ENCODE peak calls at places on chromosomes 6 and 20, in four cellular contexts. L, Y, X and M are unnamed samples. For H3K4me1, the result is how much of the 10 kb centered on the place peaks cover.

GRCh38 chr20:61806314-61806713 is 259.4 kb downstream of the TAF4 start:
- DNase-seq in X (no peak), Y (no peak), L (no peak), M (no peak)

GRCh38 chr20:23180451-23180921 is 94.4 kb upstream of the CD93 start:
- DNase-seq in Y (no peak), X (no peak), L (no peak), M (no peak)

GRCh38 chr6:8006208-8006607 is 58.0 kb downstream of the BLOC1S5 start:
- DNase-seq in X (peak), Y (no peak), L (no peak), M (no peak)

GRCh38 chr20:36180323-36180722 is 25.8 kb downstream of the EPB41L1 start:
- DNase-seq in Y (no peak), X (no peak), L (no peak), M (no peak)

GRCh38 chr20:17734374-17734773 is 34.6 kb downstream of the BANF2 start:
- DNase-seq in L (no peak), Y (no peak), X (no peak), M (no peak)

GRCh38 chr6:79946242-79946641 is 1.1 kb downstream of the ELOVL4 start:
- DNase-seq in X (peak), L (peak), Y (no peak), M (no peak)

GRCh38 chr20:36773123-36773547 is 428 bp downstream of the DSN1 start:
- DNase-seq in L (no peak), Y (no peak), X (no peak), M (no peak)

GRCh38 chr6:41780623-41781301 is at the start of gene PRICKLE4:
- DNase-seq in Y (peak), L (no peak), X (peak), M (peak)

GRCh38 chr6:33315753-33316602 is 1.6 kb downstream of the ZBTB22 start:
- DNase-seq in L (no peak), X (no peak), Y (no peak), M (no peak)

GRCh38 chr6:165611294-165611693 is 51.7 kb downstream of the PDE10A start:
- DNase-seq in X (no peak), L (no peak), Y (no peak), M (no peak)

GRCh38 chr20:8255945-8256632 is 124.0 kb downstream of the PLCB1 start:
- DNase-seq in L (no peak), X (no peak), Y (no peak), M (no peak)

GRCh38 chr6:141483561-141484061 is 649.1 kb upstream of the GJE1 start:
- DNase-seq in X (no peak), L (peak), Y (no peak), M (no peak)

GRCh38 chr6:136334853-136335252 is 45.2 kb upstream of the BCLAF1 start:
- DNase-seq in L (no peak), Y (no peak), X (no peak), M (no peak)

GRCh38 chr20:50191566-50192363 is 1.1 kb downstream of the CEBPB start:
- DNase-seq in L (peak), Y (peak), X (peak), M (peak)

GRCh38 chr6:39254999-39255535 is 25.8 kb upstream of the KCNK5 start:
- DNase-seq in Y (no peak), X (no peak), L (no peak), M (no peak)

GRCh38 chr6:86586195-86586594 is 351.1 kb upstream of the HTR1E start:
- DNase-seq in Y (no peak), L (no peak), X (no peak), M (no peak)

GRCh38 chr6:133129556-133129955 is 111.6 kb upstream of the EYA4 start:
- DNase-seq in X (no peak), Y (no peak), L (no peak), M (no peak)

GRCh38 chr6:11712760-11713159 is 65.8 kb downstream of the ADTRP start:
- DNase-seq in Y (no peak), L (no peak), X (no peak), M (peak)

GRCh38 chr6:43575105-43575771 is 600 bp downstream of the XPO5 start:
- DNase-seq in X (peak), L (no peak), Y (no peak), M (peak)

GRCh38 chr6:4969609-4970285 is 34.1 kb downstream of the RPP40 start:
- DNase-seq in L (no peak), X (no peak), Y (no peak), M (no peak)

GRCh38 chr20:12411246-12411940 is 493.7 kb downstream of the BTBD3 start:
- DNase-seq in L (no peak), X (no peak), Y (no peak), M (no peak)

GRCh38 chr6:43489277-43490072 is 12.1 kb downstream of the TJAP1 start:
- DNase-seq in X (no peak), Y (no peak), L (no peak), M (no peak)

GRCh38 chr6:89412071-89413005 is at the start of gene RRAGD:
- DNase-seq in L (peak), X (peak), Y (peak), M (peak)

GRCh38 chr6:2209226-2209809 is 36.1 kb downstream of the GMDS start:
- DNase-seq in Y (peak), X (peak), L (no peak), M (no peak)

GRCh38 chr6:105882833-105883232 is 203.3 kb upstream of the PRDM1 start:
- DNase-seq in L (no peak), X (no peak), Y (no peak), M (no peak)

GRCh38 chr6:159640322-159640721 is 52.7 kb downstream of the SOD2 start:
- DNase-seq in X (no peak), Y (no peak), L (no peak), M (no peak)

GRCh38 chr20:11941593-11942261 is 24.0 kb downstream of the BTBD3 start:
- DNase-seq in X (no peak), L (no peak), Y (no peak), M (no peak)

GRCh38 chr6:165653196-165653595 is 9.8 kb downstream of the PDE10A start:
- DNase-seq in X (no peak), Y (no peak), L (no peak), M (no peak)

DNA sequence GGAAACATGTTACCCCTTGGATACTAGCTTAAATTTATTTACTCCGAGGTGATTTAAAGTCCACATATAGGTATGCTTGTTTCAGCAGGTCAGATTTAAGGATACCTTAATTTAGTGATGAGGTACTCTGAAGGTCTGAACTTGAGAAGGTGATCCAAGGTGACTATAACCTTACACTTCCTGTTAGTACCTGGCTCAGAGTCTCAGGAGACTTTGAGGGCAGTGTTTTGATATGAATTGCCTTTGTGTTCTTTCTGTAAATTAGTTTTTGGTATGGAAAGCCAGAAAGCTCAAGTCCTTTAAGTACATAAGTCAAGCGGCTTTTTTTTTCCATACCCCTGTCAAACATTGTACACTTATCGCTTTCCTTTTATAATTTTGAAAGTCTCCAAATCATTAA is 489.0 kb downstream of the CDKAL1 start:
- DNase-seq in L (no peak), Y (no peak), X (no peak), M (no peak)
- H3K27ac ChIP-seq in L (no peak), Y (peak), X (no peak), M (no peak)

GRCh38 chr20:38812915-38813573 is 7.5 kb downstream of the PPP1R16B start:
- DNase-seq in L (no peak), Y (no peak), X (no peak), M (no peak)

GRCh38 chr20:38809942-38810341 is 4.4 kb downstream of the PPP1R16B start:
- DNase-seq in X (no peak), Y (no peak), L (no peak), M (no peak)

GRCh38 chr20:38811769-38812168 is 6.3 kb downstream of the PPP1R16B start:
- DNase-seq in X (no peak), Y (no peak), L (no peak), M (no peak)

GRCh38 chr20:38810926-38811325 is 5.4 kb downstream of the PPP1R16B start:
- DNase-seq in X (no peak), L (no peak), Y (no peak), M (no peak)

GRCh38 chr20:38812182-38812581 is 6.7 kb downstream of the PPP1R16B start:
- DNase-seq in L (no peak), Y (no peak), X (no peak), M (no peak)
- H3K4me3 ChIP-seq in L (no peak), Y (no peak), X (no peak), M (no peak)

DNA sequence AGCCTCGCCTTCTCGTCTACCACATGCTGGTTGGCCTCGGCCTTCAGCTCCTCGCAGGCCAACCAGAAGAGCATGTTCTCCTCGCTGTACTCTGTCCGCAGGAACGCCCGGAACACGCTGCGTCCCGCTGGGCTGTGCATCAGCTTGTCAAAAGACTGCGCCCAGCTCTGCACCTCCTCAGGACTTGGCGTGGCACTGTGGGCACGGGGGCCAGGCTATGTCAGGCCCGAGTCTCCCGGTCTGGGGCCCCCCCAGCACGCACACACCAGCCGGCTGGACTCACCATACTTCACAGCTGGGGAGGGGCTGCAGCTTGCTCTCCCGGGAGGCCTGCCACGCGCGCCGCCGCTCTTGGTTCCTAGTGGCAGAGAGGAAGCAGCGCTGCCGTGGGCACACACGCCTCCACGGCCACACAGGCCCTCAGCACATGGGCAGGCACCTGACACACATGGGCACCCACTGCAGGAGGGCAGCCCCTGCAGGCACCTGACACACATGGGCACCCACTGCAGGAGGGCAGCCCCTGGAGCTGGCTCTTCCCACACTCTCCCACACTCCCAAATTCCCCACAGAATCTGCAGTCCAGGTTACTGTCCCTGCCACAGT is 5.0 kb downstream of the RGS19 start:
- DNase-seq in Y (no peak), L (no peak), X (no peak), M (no peak)
- H3K4me1 ChIP-seq in Y (under half), L (under half), X (under half), M (under half)

DNA sequence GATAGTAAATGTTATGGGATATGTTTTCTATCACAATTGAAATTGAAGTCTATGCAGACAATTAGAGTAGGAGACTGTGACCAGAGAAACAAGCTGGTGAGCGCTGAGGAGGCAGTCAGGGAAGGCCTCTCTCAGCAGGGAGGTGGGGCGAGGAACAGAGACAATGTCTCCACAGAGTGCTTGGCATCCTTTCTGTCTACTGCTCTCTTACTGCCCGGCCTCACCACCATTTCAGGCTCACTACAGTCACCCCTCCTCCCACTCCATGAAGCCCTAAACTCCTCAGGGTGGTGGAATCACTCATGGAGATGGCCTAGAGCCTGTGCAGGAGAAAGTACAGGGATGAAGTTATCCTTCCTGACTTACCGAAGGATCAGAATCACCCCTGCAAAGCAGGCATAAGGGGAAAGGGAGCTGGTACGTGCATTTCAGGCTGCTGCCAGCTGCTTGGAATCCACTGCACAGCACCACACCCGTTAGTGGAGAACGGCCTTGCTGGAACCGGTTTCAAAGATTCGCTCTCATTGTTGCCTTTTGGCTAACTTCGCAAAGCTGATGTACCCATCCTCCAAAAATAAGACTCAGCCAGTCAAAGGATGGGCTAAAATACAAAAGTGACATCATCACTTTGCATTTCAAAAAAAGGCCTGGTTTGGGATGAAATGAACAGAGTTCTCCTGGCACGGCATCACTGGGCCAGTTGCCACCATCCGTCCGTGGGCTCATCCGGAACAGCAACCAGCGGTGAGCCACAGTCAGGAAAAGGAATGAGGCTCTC is 67.3 kb downstream of the SLC22A23 start:
- DNase-seq in X (no peak), Y (no peak), L (no peak), M (peak)
- H3K27ac ChIP-seq in X (no peak), Y (no peak), L (no peak), M (no peak)

DNA sequence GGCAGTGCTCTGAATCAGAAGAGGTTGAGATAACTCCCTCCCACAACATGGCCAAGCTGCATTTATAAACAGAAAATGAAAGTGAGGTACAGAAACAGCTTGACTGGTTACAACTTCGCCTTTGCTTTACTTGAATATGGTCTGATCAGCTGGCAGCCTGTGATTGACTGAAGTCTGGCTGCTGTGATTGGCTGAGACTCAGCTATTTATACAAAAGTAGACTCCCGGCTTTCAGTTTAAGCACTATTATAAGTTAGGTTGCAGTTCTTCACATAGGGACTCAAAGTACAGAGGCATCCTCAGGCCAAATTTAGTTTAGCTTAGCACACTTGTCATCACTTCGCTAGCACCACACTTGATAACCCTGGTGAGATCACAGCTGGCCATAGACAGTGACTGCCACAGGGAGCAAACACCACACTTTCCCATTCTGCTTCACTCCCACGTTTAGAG is 362.6 kb downstream of the EPM2A start:
- DNase-seq in Y (no peak), X (peak), L (no peak), M (no peak)
- H3K4me3 ChIP-seq in Y (no peak), X (no peak), L (no peak), M (peak)

GRCh38 chr20:43938932-43939761 is 24.5 kb downstream of the TOX2 start:
- DNase-seq in L (no peak), X (no peak), Y (peak), M (peak)
- H3K4me1 ChIP-seq in L (under half), X (under half), Y (half or more), M (under half)

GRCh38 chr6:53119772-53120409 is 28.8 kb downstream of the GCM1 start:
- DNase-seq in X (no peak), L (no peak), Y (peak), M (no peak)
- H3K27ac ChIP-seq in X (no peak), L (no peak), Y (peak), M (no peak)

GRCh38 chr6:30443657-30444450 is 45.5 kb upstream of the HLA-E start:
- DNase-seq in Y (no peak), X (no peak), L (no peak), M (no peak)
- H3K4me3 ChIP-seq in Y (no peak), X (no peak), L (no peak), M (no peak)

GRCh38 chr6:15818044-15818443 is 155.2 kb upstream of the DTNBP1 start:
- DNase-seq in Y (no peak), L (no peak), X (no peak), M (no peak)

GRCh38 chr6:15817100-15817499 is 154.3 kb upstream of the DTNBP1 start:
- DNase-seq in L (no peak), Y (no peak), X (no peak), M (no peak)

GRCh38 chr6:15819226-15819625 is 156.4 kb upstream of the DTNBP1 start:
- DNase-seq in Y (no peak), L (no peak), X (no peak), M (no peak)

GRCh38 chr6:15818491-15818890 is 155.7 kb upstream of the DTNBP1 start:
- DNase-seq in L (no peak), X (no peak), Y (no peak), M (no peak)

GRCh38 chr6:15816661-15817060 is 153.8 kb upstream of the DTNBP1 start:
- DNase-seq in L (no peak), Y (no peak), X (no peak), M (no peak)
- H3K4me1 ChIP-seq in L (under half), Y (under half), X (under half), M (under half)